ENCODE peak calls at places on chromosomes 16 and 17, in seven cellular contexts. S is SK-N-SH, J is GM23248, F is GM23338, Y is Karpas-422, N is OCI-LY7, R is PC-3. C is an unnamed sample. For H3K9me2 and H4K20me1, the result is how much of the 10 kb centered on the place peaks cover.

GRCh38 chr16:56933828-56934598 is 2.1 kb downstream of the HERPUD1 start:
- DNase-seq in R (no peak), J (no peak), Y (no peak), N (no peak), S (no peak), F (no peak), C (no peak)

GRCh38 chr17:6632530-6632929 is 8.0 kb downstream of the KIAA0753 start:
- DNase-seq in Y (no peak), S (no peak), J (no peak), F (no peak), R (no peak), N (no peak), C (no peak)

GRCh38 chr16:83356266-83356665 is 451.5 kb upstream of the HSBP1 start:
- DNase-seq in F (peak), J (peak), Y (peak), N (peak), S (peak), R (peak), C (peak)

GRCh38 chr17:75552847-75553552 is 27.5 kb downstream of the LLGL2 start:
- DNase-seq in F (peak), Y (no peak), J (no peak), N (no peak), R (no peak), S (no peak), C (peak)

GRCh38 chr16:31010943-31011342 is 505 bp upstream of the STX1B start:
- DNase-seq in S (no peak), Y (no peak), R (no peak), N (no peak), F (no peak), J (peak), C (no peak)

GRCh38 chr17:71208111-71208704 is 912.6 kb upstream of the SOX9 start:
- DNase-seq in Y (no peak), N (no peak), J (peak), R (peak), S (no peak), F (no peak), C (no peak)

GRCh38 chr17:18974407-18975149 is 22.6 kb downstream of the SLC5A10 start:
- DNase-seq in J (peak), R (peak), Y (no peak), S (no peak), N (no peak), F (no peak), C (no peak)

GRCh38 chr17:57088298-57088697 is 3.3 kb downstream of the AKAP1 start:
- DNase-seq in N (no peak), F (no peak), Y (no peak), S (no peak), J (no peak), R (no peak), C (no peak)

GRCh38 chr17:7237761-7238417 is 1.4 kb downstream of the PHF23 start:
- DNase-seq in N (peak), J (peak), S (peak), Y (peak), F (peak), R (peak), C (peak)

GRCh38 chr17:7560172-7561027 is 1.3 kb upstream of the SENP3 start:
- DNase-seq in F (peak), N (peak), R (peak), J (peak), S (peak), Y (peak), C (peak)

GRCh38 chr17:35537569-35538209 is at the start of gene SLFN12L:
- DNase-seq in N (no peak), S (no peak), Y (no peak), J (no peak), F (no peak), R (no peak), C (no peak)

GRCh38 chr16:71491032-71491431 is 1.9 kb upstream of the ZNF19 start:
- DNase-seq in Y (no peak), J (no peak), N (no peak), F (no peak), S (no peak), R (no peak), C (no peak)

GRCh38 chr17:44921122-44921882 is 6.0 kb upstream of the GFAP start:
- DNase-seq in R (no peak), Y (no peak), N (no peak), J (no peak), S (peak), F (peak), C (no peak)

GRCh38 chr17:18246880-18247612 is 11.5 kb downstream of the FLII start:
- DNase-seq in Y (peak), N (peak), J (peak), F (peak), S (peak), R (peak), C (peak)

GRCh38 chr17:4497101-4497824 is 1.4 kb upstream of the SPNS2 start:
- DNase-seq in J (peak), N (peak), S (no peak), R (peak), Y (no peak), F (no peak), C (no peak)

GRCh38 chr17:61310611-61311010 is 89.0 kb upstream of the TBX2 start:
- DNase-seq in J (peak), R (no peak), Y (no peak), N (no peak), F (no peak), S (no peak), C (no peak)

GRCh38 chr16:84063972-84064371 is 21.4 kb upstream of the SLC38A8 start:
- DNase-seq in S (peak), Y (no peak), N (no peak), J (no peak), F (no peak), R (no peak), C (no peak)

GRCh38 chr16:86087561-86088230 is 188.7 kb downstream of the IRF8 start:
- DNase-seq in J (no peak), F (no peak), S (no peak), N (no peak), R (no peak), Y (no peak), C (no peak)

GRCh38 chr16:66824006-66824405 is 6.8 kb downstream of the NAE1 start:
- DNase-seq in S (no peak), F (no peak), N (no peak), R (no peak), Y (no peak), J (peak), C (no peak)

GRCh38 chr17:65442250-65442649 is 119.2 kb downstream of the AXIN2 start:
- DNase-seq in Y (no peak), F (no peak), S (no peak), J (no peak), N (no peak), R (no peak), C (no peak)

GRCh38 chr16:81558077-81558443 is 113.5 kb downstream of the CMIP start:
- DNase-seq in J (no peak), N (no peak), S (no peak), Y (no peak), R (no peak), F (no peak), C (peak)

GRCh38 chr17:28958820-28959455 is 7.6 kb upstream of the PHF12 start:
- DNase-seq in S (no peak), Y (no peak), J (no peak), R (no peak), N (no peak), F (no peak), C (no peak)

GRCh38 chr17:16584273-16584995 is 15.4 kb upstream of the ZNF287 start:
- DNase-seq in S (peak), J (peak), Y (peak), R (peak), N (peak), F (peak), C (peak)

GRCh38 chr16:53257001-53257400 is 177.3 kb upstream of the RBL2 start:
- DNase-seq in R (peak), J (peak), S (no peak), Y (no peak), F (peak), N (no peak), C (no peak)

DNA sequence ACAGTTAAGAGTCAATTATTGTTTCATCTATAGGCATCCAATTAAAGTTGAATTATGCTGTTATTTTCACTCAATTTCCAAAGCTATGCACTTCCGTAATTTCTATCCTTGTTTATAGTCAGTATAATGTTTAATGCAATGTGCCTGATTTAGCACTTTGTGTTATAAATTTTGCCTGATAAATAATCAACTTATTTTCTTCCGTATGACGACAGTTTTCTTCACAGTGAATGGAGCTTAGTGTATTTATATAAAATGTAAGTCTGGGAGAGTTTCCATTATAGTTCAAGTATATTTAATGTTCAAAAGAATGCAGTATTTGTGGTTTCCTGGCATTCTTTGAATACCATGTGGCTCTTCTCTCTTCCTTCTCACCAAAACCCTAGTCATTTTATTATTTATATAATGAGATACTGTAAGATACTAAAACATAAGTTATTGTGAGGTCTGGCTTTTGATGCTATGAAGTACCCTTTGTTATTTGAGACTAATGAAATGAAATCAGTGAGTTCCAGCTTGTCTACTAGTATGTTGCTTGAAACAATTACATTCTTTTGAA is 240.6 kb downstream of the PRKCA start:
- DNase-seq in R (peak), F (no peak), Y (peak), J (peak), N (no peak), S (no peak), C (no peak)
- H3K9me2 ChIP-seq in R (under half), F (under half), Y (under half), J (under half), N (under half), S (under half), C (under half)

GRCh38 chr17:43430936-43431649 is 32.3 kb downstream of the ARL4D start:
- DNase-seq in Y (no peak), R (no peak), S (no peak), F (no peak), N (no peak), J (no peak), C (no peak)
- H4K20me1 ChIP-seq in Y (under half), R (under half), S (under half), F (under half), N (under half), J (under half), C (under half)

GRCh38 chr16:69037373-69038160 is 67.9 kb upstream of the HAS3 start:
- DNase-seq in N (no peak), J (no peak), S (no peak), Y (no peak), R (peak), F (no peak), C (no peak)

GRCh38 chr16:69033550-69033949 is 71.9 kb upstream of the HAS3 start:
- DNase-seq in S (no peak), R (no peak), Y (no peak), J (no peak), F (no peak), N (no peak), C (no peak)

GRCh38 chr16:69035375-69035774 is 70.1 kb upstream of the HAS3 start:
- DNase-seq in N (no peak), J (no peak), S (no peak), F (no peak), Y (no peak), R (no peak), C (no peak)

GRCh38 chr16:69039333-69039941 is 66.0 kb upstream of the HAS3 start:
- DNase-seq in R (peak), J (no peak), S (no peak), Y (no peak), F (no peak), N (no peak), C (no peak)

DNA sequence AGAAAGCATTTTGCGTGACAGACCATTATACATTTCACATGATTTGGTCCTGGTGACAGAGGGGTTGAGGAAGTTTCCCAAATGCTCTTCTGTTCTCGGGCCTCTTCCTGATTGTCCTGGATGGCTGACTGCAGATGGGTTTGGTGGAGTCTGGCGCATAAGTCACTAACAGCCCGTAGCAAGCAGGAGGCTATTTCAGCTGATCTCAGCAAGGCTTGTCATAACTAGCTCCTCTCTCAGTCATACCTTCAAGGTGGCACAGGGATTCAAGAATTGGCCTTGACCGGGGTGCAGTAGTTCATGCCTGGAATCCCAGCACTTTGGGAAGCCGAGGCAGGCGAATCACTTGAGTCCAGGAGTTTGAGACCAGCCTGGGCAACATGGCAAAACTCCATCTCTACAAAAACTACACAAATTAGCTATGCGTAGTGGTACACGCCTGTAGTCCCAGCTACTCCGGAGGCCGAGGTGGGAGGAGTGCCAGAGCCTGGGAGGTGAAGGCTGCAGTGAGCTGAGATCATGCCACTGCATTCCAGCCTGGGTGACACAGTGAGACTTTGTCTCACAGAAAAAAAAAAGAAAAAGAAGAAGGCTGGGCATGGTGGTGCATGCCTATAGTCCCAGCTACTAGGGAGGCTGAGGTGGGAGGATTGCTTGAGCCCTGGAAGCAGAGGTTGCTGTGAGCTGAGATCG is 68.9 kb upstream of the HAS3 start:
- DNase-seq in S (no peak), F (no peak), Y (no peak), N (no peak), R (no peak), J (no peak), C (no peak)
- H3K9me2 ChIP-seq in S (under half), F (under half), Y (under half), N (under half), R (under half), J (under half), C (under half)

GRCh38 chr16:75247249-75247648 is 4.2 kb downstream of the BCAR1 start:
- DNase-seq in N (no peak), S (no peak), J (no peak), Y (no peak), F (no peak), R (no peak), C (no peak)

GRCh38 chr16:75248142-75248535 is 3.3 kb downstream of the BCAR1 start:
- DNase-seq in S (no peak), N (no peak), R (no peak), J (no peak), Y (no peak), F (no peak), C (no peak)

GRCh38 chr16:75244844-75245758 is 6.3 kb downstream of the BCAR1 start:
- DNase-seq in R (peak), J (peak), Y (no peak), S (peak), N (peak), F (peak), C (peak)

GRCh38 chr16:75248536-75249380 is 2.7 kb downstream of the BCAR1 start:
- DNase-seq in J (no peak), S (no peak), R (no peak), F (no peak), N (no peak), Y (no peak), C (no peak)

DNA sequence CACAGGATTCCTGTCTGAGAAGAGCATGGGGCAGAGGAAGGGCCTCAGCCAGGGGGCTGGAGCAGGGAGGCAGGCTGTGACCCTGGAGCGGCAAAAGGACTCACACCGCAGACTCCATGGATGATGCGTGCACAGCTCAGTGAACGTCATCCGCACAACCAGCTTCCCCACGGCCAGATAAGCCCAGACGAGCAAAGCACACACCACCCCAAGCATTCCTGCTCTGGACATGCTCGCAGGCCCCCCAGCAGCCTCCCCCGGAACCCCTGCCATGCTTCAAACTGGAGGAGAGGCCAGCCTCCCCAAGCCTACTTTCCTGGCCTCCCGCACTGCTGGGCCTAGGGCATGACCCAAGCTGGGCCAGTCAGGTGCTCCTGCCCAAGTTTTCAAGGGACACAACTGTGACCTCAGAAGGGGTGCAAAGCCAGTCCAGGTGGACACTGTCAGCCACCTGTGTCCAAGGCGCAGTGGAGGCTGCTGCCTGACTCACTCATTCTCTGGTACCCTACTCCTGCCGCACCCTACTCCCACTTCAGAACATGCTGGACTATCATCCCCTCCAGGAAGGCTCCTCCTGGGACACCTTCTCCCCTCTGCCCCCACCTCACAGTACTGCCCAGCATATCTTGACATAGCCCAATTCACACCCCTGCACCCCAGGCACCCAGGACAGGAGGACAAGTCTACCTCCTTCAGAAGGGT is 4.8 kb downstream of the BCAR1 start:
- DNase-seq in J (no peak), N (no peak), R (no peak), F (no peak), Y (no peak), S (no peak), C (no peak)
- H4K20me1 ChIP-seq in J (under half), N (under half), R (under half), F (half or more), Y (under half), S (under half), C (under half)

GRCh38 chr17:63526861-63527260 is 3.7 kb downstream of the KCNH6 start:
- DNase-seq in S (no peak), N (no peak), J (no peak), Y (no peak), F (no peak), R (no peak), C (no peak)
- H3K9me2 ChIP-seq in S (under half), N (under half), J (under half), Y (under half), F (under half), R (under half), C (under half)